ENCODE peak calls at places on chromosome 14, in seven cellular contexts. F is mucosa of gallbladder; I is erythroblast; E is HCT116; P is tibial nerve; U is NAMALWA; D is Jurkat, Clone E6-1. A is an unnamed sample.
A peak's percentile ranks its signal among the peaks of the same experiment; 100 is the strongest.

GRCh38 chr14:96754845-96755184 is 42.4 kb upstream of the VRK1 start:
- DNase-seq in F (no peak), I (no peak), E (no peak), P (no peak), U (no peak), D (no peak), A (peak; percentile 93)

GRCh38 chr14:77290705-77291104 is 19.7 kb upstream of the NGB start:
- DNase-seq in F (no peak), I (no peak), E (no peak), P (no peak), U (peak; percentile 17), D (no peak), A (no peak)

GRCh38 chr14:101508948-101509729 is 52.2 kb upstream of the DIO3 start:
- DNase-seq in F (no peak), I (no peak), E (no peak), P (no peak), U (no peak), D (no peak), A (no peak)

GRCh38 chr14:55097894-55098560 is 31.0 kb upstream of the LGALS3 start:
- DNase-seq in F (peak; percentile 57), I (peak; percentile 58), E (no peak), P (no peak), U (peak; percentile 22), D (no peak), A (no peak)

GRCh38 chr14:59474172-59474571 is 9.0 kb upstream of the GPR135 start:
- DNase-seq in F (no peak), I (no peak), E (no peak), P (no peak), U (no peak), D (no peak), A (peak; percentile 73)

GRCh38 chr14:91339606-91340369 is 77.8 kb downstream of the CCDC88C start:
- DNase-seq in F (no peak), I (no peak), E (no peak), P (no peak), U (no peak), D (no peak), A (no peak)

GRCh38 chr14:55530464-55530863 is 49.5 kb upstream of the KTN1 start:
- DNase-seq in F (no peak), I (no peak), E (no peak), P (no peak), U (no peak), D (no peak), A (no peak)

GRCh38 chr14:89787525-89787924 is 167.0 kb downstream of the EFCAB11 start:
- DNase-seq in F (no peak), I (no peak), E (no peak), P (no peak), U (no peak), D (no peak), A (no peak)

GRCh38 chr14:101224356-101225115 is 321.0 kb upstream of the RTL1 start:
- DNase-seq in F (no peak), I (no peak), E (no peak), P (no peak), U (no peak), D (no peak), A (peak; percentile 10)

GRCh38 chr14:51884086-51884927 is 23.9 kb downstream of the GNG2 start:
- DNase-seq in F (no peak), I (no peak), E (no peak), P (no peak), U (no peak), D (no peak), A (no peak)

GRCh38 chr14:32256606-32257005 is 53.5 kb upstream of the RNU6-8 start:
- DNase-seq in F (no peak), I (no peak), E (no peak), P (no peak), U (no peak), D (no peak), A (no peak)

GRCh38 chr14:31026395-31027096 is 367 bp upstream of the STRN3 start:
- DNase-seq in F (peak; percentile 97), I (peak; percentile 99), E (peak; percentile 92), P (peak; percentile 91), U (peak; percentile 94), D (peak; percentile 91), A (peak; percentile 95)

GRCh38 chr14:91898256-91898843 is 31.0 kb upstream of the TC2N start:
- DNase-seq in F (no peak), I (no peak), E (no peak), P (no peak), U (no peak), D (no peak), A (no peak)

GRCh38 chr14:65042731-65043372 is 56.2 kb downstream of the FNTB start:
- DNase-seq in F (no peak), I (peak; percentile 91), E (no peak), P (no peak), U (no peak), D (peak; percentile 61), A (no peak)

GRCh38 chr14:53391631-53392030 is 238.5 kb upstream of the DDHD1 start:
- DNase-seq in F (no peak), I (no peak), E (peak; percentile 88), P (no peak), U (no peak), D (no peak), A (no peak)

GRCh38 chr14:106204063-106204462 is 677.7 kb downstream of the TMEM121 start:
- DNase-seq in F (no peak), I (no peak), E (no peak), P (no peak), U (no peak), D (no peak), A (no peak)

GRCh38 chr14:64493455-64493854 is 10.2 kb downstream of the ZBTB25 start:
- DNase-seq in F (no peak), I (no peak), E (no peak), P (no peak), U (no peak), D (no peak), A (no peak)

GRCh38 chr14:80587096-80587724 is 354.3 kb downstream of the CEP128 start:
- DNase-seq in F (no peak), I (peak; percentile 26), E (peak; percentile 21), P (no peak), U (peak; percentile 54), D (peak; percentile 89), A (peak; percentile 27)

GRCh38 chr14:77593501-77593911 is 22.9 kb downstream of the SPTLC2 start:
- DNase-seq in F (no peak), I (no peak), E (no peak), P (no peak), U (peak; percentile 84), D (peak; percentile 70), A (no peak)

GRCh38 chr14:58638231-58639205 is 756 bp downstream of the DACT1 start:
- DNase-seq in F (no peak), I (no peak), E (no peak), P (no peak), U (no peak), D (no peak), A (peak; percentile 70)

A was measured in D341Med.